ENCODE peak calls at places on chromosomes 1 and 21, in four cellular contexts. L is HepG2, E is K562, V is HCT116. O is an unnamed sample.

GRCh38 chr1:47580451-47580980 is 142.7 kb downstream of the FOXD2 start:
- DNase-seq in E (no peak), V (no peak), L (no peak), O (no peak)

GRCh38 chr1:191929383-191929782 is 228.9 kb upstream of the RGS18 start:
- DNase-seq in E (no peak), L (no peak), V (no peak), O (no peak)

GRCh38 chr1:205335692-205336091 is 14.1 kb upstream of the NUAK2 start:
- DNase-seq in E (peak), V (peak), L (peak), O (no peak)

GRCh38 chr1:96513136-96513535 is 208.4 kb upstream of the PTBP2 start:
- DNase-seq in E (no peak), L (no peak), V (no peak), O (no peak)

GRCh38 chr1:15668089-15668754 is 15.9 kb upstream of the PLEKHM2 start:
- DNase-seq in V (no peak), E (no peak), L (no peak), O (no peak)

GRCh38 chr1:186620951-186621350 is 59.3 kb downstream of the PTGS2 start:
- DNase-seq in L (no peak), E (no peak), V (no peak), O (no peak)

GRCh38 chr1:57623039-57623790 is 199.4 kb upstream of the DAB1 start:
- DNase-seq in L (peak), V (no peak), E (peak), O (no peak)

GRCh38 chr1:34983700-34984355 is 1.3 kb downstream of the TMEM35B start:
- DNase-seq in V (no peak), L (peak), E (no peak), O (no peak)

GRCh38 chr1:41547781-41548560 is 63.5 kb upstream of the EDN2 start:
- DNase-seq in V (no peak), L (no peak), E (no peak), O (no peak)

GRCh38 chr1:218330043-218330623 is 15.0 kb upstream of the TGFB2 start:
- DNase-seq in L (peak), E (peak), V (peak), O (peak)

GRCh38 chr1:64266941-64267340 is 63.5 kb downstream of the UBE2U start:
- DNase-seq in E (no peak), L (no peak), V (no peak), O (no peak)

GRCh38 chr1:56911098-56911497 is 54.7 kb downstream of the C8B start:
- DNase-seq in L (peak), E (no peak), V (no peak), O (no peak)

GRCh38 chr1:22489278-22489677 is 37.6 kb downstream of the ZBTB40 start:
- DNase-seq in V (no peak), E (no peak), L (no peak), O (no peak)

GRCh38 chr1:208273386-208274021 is 29.3 kb upstream of the PLXNA2 start:
- DNase-seq in V (no peak), E (no peak), L (no peak), O (no peak)

GRCh38 chr1:180641662-180642061 is 9.8 kb downstream of the XPR1 start:
- DNase-seq in E (no peak), L (no peak), V (no peak), O (no peak)

GRCh38 chr1:236888126-236888525 is 93.0 kb downstream of the MTR start:
- DNase-seq in E (no peak), V (no peak), L (no peak), O (no peak)

GRCh38 chr1:218809625-218810024 is 364.1 kb upstream of the LYPLAL1 start:
- DNase-seq in E (no peak), L (no peak), V (no peak), O (no peak)

GRCh38 chr1:211750599-211750998 is 75.2 kb upstream of the NEK2 start:
- DNase-seq in V (no peak), L (no peak), E (no peak), O (no peak)

GRCh38 chr1:224387302-224387912 is 30.7 kb downstream of the CNIH4 start:
- DNase-seq in L (no peak), E (no peak), V (no peak), O (no peak)

GRCh38 chr1:173023343-173023742 is 27.4 kb downstream of the TNFSF18 start:
- DNase-seq in E (no peak), V (no peak), L (no peak), O (no peak)

GRCh38 chr1:235855811-235856429 is 10.8 kb downstream of the LYST start:
- DNase-seq in V (no peak), L (no peak), E (no peak), O (no peak)

GRCh38 chr1:86913399-86913895 is 479 bp downstream of the SELENOF start:
- DNase-seq in V (no peak), E (peak), L (peak), O (no peak)

GRCh38 chr1:171884475-171884874 is 43.2 kb downstream of the DNM3 start:
- DNase-seq in V (no peak), L (no peak), E (no peak), O (no peak)

GRCh38 chr1:103074224-103074623 is 34.1 kb downstream of the COL11A1 start:
- DNase-seq in L (no peak), V (no peak), E (no peak), O (no peak)

GRCh38 chr1:82386365-82387069 is 585.8 kb downstream of the ADGRL2 start:
- DNase-seq in E (no peak), L (no peak), V (no peak), O (no peak)

DNA sequence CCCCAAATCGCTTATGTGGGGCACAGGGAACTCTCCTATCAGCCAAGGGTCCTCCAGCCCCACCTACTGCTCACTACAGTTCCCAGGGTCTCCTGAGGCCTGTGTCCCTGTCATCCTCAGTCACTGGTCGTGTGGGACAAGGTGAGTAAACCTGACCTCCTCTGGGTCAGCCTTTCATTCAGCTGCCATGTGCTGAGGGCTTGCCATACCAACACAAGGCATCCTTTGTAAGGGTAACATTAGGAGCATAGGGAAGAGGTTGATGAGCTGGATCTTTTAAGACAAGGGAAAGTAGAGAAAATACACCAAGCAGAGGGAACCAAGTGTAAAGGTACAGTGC is 11.2 kb upstream of the SNAPIN start:
- DNase-seq in L (no peak), E (no peak), V (no peak), O (no peak)
- TF ChIP-seq TCF7L2 in L (no peak), E (no peak), V (no peak), O (no peak)

GRCh38 chr1:97936976-97937375 is 16.1 kb upstream of the DPYD start:
- DNase-seq in V (no peak), E (no peak), L (no peak), O (no peak)
- TF ChIP-seq TCF7L2 in V (no peak), E (no peak), L (no peak), O (no peak)

DNA sequence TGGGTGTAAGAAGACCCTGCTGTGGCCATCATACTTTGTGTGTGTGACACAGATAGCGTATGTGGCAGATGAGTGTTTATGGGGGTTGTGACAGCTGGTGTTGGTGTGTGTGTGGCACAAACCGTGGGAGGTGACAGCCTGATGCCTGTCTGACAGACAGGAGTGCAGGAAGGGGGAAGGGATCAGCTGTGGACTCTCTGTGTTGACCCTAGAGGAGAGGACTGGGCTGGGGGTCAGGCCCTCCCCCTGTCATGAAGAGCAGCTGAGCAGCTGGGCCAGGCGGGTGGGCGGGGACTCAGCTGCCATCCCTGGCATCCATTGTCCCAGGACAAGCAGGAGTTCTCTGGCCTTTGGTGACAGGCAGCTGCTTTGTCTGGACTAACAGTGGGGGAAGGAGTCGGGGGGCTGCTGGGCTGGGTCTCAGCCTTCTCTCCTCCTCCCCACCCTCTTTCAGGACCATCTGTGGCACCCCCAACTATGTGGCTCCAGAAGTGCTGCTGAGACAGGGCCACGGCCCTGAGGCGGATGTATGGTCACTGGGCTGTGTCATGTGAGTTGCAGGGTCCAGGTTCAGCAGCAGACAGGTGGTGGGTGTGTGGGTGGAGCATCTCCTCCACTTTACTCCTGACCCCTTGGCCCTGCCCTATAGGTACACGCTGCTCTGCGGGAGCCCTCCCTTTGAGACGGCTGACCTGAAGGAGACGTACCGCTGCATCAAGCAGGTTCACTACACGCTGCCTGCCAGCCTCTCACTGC is 2.3 kb downstream of the PLK3 start:
- DNase-seq in L (no peak), V (no peak), E (no peak), O (no peak)
- TF ChIP-seq TCF7L2 in L (no peak), V (no peak), E (no peak), O (no peak)

GRCh38 chr1:61244114-61244513 is 161.8 kb downstream of the NFIA start:
- DNase-seq in E (peak), L (no peak), V (peak), O (no peak)
- TF ChIP-seq TCF7L2 in E (no peak), L (no peak), V (peak), O (peak)

DNA sequence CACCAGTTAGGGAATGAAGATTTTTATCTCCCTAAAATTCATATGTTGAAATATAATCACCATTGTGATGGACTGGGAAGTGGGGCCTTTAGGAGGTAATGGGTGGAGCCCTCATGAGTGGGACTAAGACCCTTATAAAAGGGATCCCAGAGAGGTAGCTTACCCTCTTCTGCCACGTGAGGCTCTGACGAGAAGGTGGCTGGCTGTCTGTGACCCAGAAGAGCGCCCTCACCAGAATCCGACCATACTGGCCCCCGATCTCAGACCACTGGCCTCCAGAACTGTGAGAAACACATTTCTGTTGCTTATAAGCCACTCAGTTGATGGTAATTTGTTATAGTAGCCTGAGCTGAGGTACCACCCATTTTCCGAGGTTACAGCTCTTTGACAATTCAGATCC is 27.7 kb upstream of the HUNK start:
- DNase-seq in V (no peak), L (no peak), E (no peak), O (no peak)
- TF ChIP-seq TCF7L2 in V (no peak), L (no peak), E (no peak), O (no peak)

GRCh38 chr1:85321237-85321964 is 45.0 kb upstream of the BCL10 start:
- DNase-seq in V (no peak), E (no peak), L (no peak), O (no peak)
- TF ChIP-seq TCF7L2 in V (no peak), E (no peak), L (no peak), O (no peak)